ENCODE peak calls at places on chromosomes 12 and 14, in five cellular contexts. N is fibroblast of pulmonary artery, E is retinal pigment epithelial cell, T is adipocyte, I is head of caudate nucleus. J is an unnamed sample.

GRCh38 chr14:96630281-96630680 is 128.1 kb downstream of the PAPOLA start:
- DNase-seq in T (no peak), I (no peak), N (no peak), E (no peak), J (no peak)

GRCh38 chr12:89363084-89363483 is 10.8 kb upstream of the DUSP6 start:
- DNase-seq in E (no peak), N (no peak), I (no peak), T (no peak), J (no peak)

GRCh38 chr12:19654630-19655384 is 215.5 kb downstream of the AEBP2 start:
- DNase-seq in T (peak; percentile 71), E (no peak), I (no peak), N (peak; percentile 31), J (peak; percentile 37)

GRCh38 chr14:94919896-94920295 is 150.0 kb upstream of the GSC start:
- DNase-seq in T (no peak), E (no peak), I (no peak), N (no peak), J (no peak)

GRCh38 chr14:102209224-102209966 is 69.7 kb downstream of the WDR20 start:
- DNase-seq in E (no peak), T (no peak), N (peak; percentile 35), I (peak; percentile 90), J (peak; percentile 37)

GRCh38 chr12:2477009-2477766 is 317.6 kb upstream of the FKBP4 start:
- DNase-seq in I (no peak), T (no peak), E (no peak), N (no peak), J (no peak)

GRCh38 chr12:58504539-58504938 is 415.8 kb downstream of the LRIG3 start:
- DNase-seq in I (no peak), T (no peak), E (no peak), N (no peak), J (peak; percentile 84)

GRCh38 chr14:103569436-103569835 is 6.7 kb downstream of the COA8 start:
- DNase-seq in I (no peak), N (no peak), T (no peak), E (no peak), J (no peak)

GRCh38 chr12:94714378-94714777 is 64.0 kb upstream of the TMCC3 start:
- DNase-seq in N (peak; percentile 38), T (no peak), I (no peak), E (no peak), J (no peak)